ENCODE peak calls at places on chromosomes 5 and 9, in ten cellular contexts. S, G, V, H, W, T, J, F, L and R are unnamed samples.

GRCh38 chr5:150590979-150591411 is 49.5 kb upstream of the SYNPO start:
- DNase-seq in W (no peak), G (no peak), F (no peak), H (no peak), S (peak; percentile 33), J (peak; percentile 62), V (no peak), L (no peak), T (peak; percentile 87), R (no peak)

GRCh38 chr5:173786296-173787187 is 101.6 kb upstream of the CPEB4 start:
- DNase-seq in S (no peak), G (no peak), J (no peak), T (no peak), V (no peak), L (no peak), F (peak; percentile 79), H (no peak), W (no peak), R (peak; percentile 66)

GRCh38 chr5:146748533-146748932 is 130.0 kb downstream of the PPP2R2B start:
- DNase-seq in S (no peak), W (no peak), H (no peak), L (no peak), J (no peak), G (no peak), F (no peak), T (no peak), V (no peak), R (no peak)

GRCh38 chr5:3309538-3309937 is 286.1 kb upstream of the IRX1 start:
- DNase-seq in F (no peak), L (no peak), J (no peak), T (no peak), S (no peak), W (no peak), G (no peak), V (no peak), H (no peak), R (no peak)

GRCh38 chr9:138009016-138009415 is 131.4 kb downstream of the CACNA1B start:
- DNase-seq in L (no peak), H (no peak), W (no peak), T (no peak), J (no peak), V (no peak), S (no peak), G (no peak), F (no peak), R (no peak)

GRCh38 chr5:140338336-140338735 is 8.1 kb downstream of the HBEGF start:
- DNase-seq in S (no peak), G (no peak), F (no peak), V (no peak), T (no peak), W (no peak), H (no peak), L (no peak), J (no peak), R (no peak)

GRCh38 chr5:16536246-16536645 is 70.6 kb upstream of the ZNF622 start:
- DNase-seq in J (no peak), F (no peak), L (peak; percentile 46), T (no peak), H (no peak), V (no peak), W (no peak), S (no peak), G (no peak), R (no peak)

GRCh38 chr5:83900307-83900706 is 179.7 kb upstream of the HAPLN1 start:
- DNase-seq in T (no peak), W (no peak), J (no peak), V (no peak), H (no peak), S (peak; percentile 14), F (no peak), G (peak; percentile 3), L (peak; percentile 51), R (no peak)

GRCh38 chr9:7802666-7803065 is 3.1 kb upstream of the DMAC1 start:
- DNase-seq in W (no peak), J (no peak), F (no peak), L (no peak), G (no peak), H (no peak), T (no peak), V (no peak), S (no peak), R (no peak)

GRCh38 chr9:98796364-98797101 is at the start of gene ANKS6:
- DNase-seq in J (peak; percentile 81), W (no peak), T (peak; percentile 81), G (peak; percentile 87), S (peak; percentile 81), F (peak; percentile 94), H (peak; percentile 79), V (peak; percentile 72), L (peak; percentile 74), R (peak; percentile 95)

GRCh38 chr9:134363450-134363849 is 37.2 kb downstream of the RXRA start:
- DNase-seq in V (no peak), G (no peak), H (no peak), F (no peak), L (no peak), S (no peak), T (no peak), J (no peak), W (no peak), R (no peak)

GRCh38 chr9:134366223-134367031 is 40.2 kb downstream of the RXRA start:
- DNase-seq in T (peak; percentile 90), F (no peak), J (peak; percentile 92), L (peak; percentile 73), S (no peak), G (no peak), H (peak; percentile 73), V (peak; percentile 79), W (no peak), R (no peak)

GRCh38 chr9:134365115-134365596 is 38.9 kb downstream of the RXRA start:
- DNase-seq in G (no peak), V (no peak), L (no peak), W (no peak), F (no peak), T (no peak), H (no peak), J (no peak), S (no peak), R (no peak)

GRCh38 chr9:134365791-134366222 is 39.6 kb downstream of the RXRA start:
- DNase-seq in H (no peak), T (peak; percentile 69), W (no peak), J (peak; percentile 80), L (peak; percentile 24), V (no peak), S (peak; percentile 25), G (no peak), F (peak; percentile 68), R (no peak)

GRCh38 chr9:134364391-134365114 is 38.3 kb downstream of the RXRA start:
- DNase-seq in V (no peak), L (no peak), G (no peak), W (no peak), S (no peak), F (no peak), T (no peak), J (no peak), H (no peak), R (peak; percentile 61)
- TF ChIP-seq CTCF in V (peak; percentile 49), L (peak; percentile 34), G (no peak), W (peak; percentile 33), S (no peak), F (no peak), T (peak; percentile 25), J (peak; percentile 36), H (no peak), R (no peak)

GRCh38 chr5:128464596-128464995 is 73.4 kb downstream of the FBN2 start:
- DNase-seq in W (no peak), J (peak; percentile 20), H (no peak), L (no peak), S (no peak), V (no peak), F (no peak), G (no peak), T (peak; percentile 16), R (no peak)
- TF ChIP-seq CTCF in W (no peak), J (no peak), H (no peak), L (no peak), S (no peak), V (no peak), F (no peak), G (no peak), T (no peak), R (no peak)

GRCh38 chr9:21141427-21141882 is at the start of gene IFNW1:
- DNase-seq in V (no peak), F (no peak), W (no peak), T (no peak), G (no peak), J (no peak), L (no peak), H (no peak), S (no peak), R (peak; percentile 25)
- TF ChIP-seq CTCF in V (no peak), F (no peak), W (peak; percentile 31), T (no peak), G (peak; percentile 13), J (no peak), L (peak; percentile 33), H (no peak), S (no peak), R (no peak)

GRCh38 chr5:133319244-133319643 is 267.4 kb downstream of the HSPA4 start:
- DNase-seq in S (no peak), J (no peak), G (no peak), V (no peak), L (no peak), F (no peak), W (no peak), H (no peak), T (no peak), R (no peak)

GRCh38 chr5:133321833-133322420 is 270.1 kb downstream of the HSPA4 start:
- DNase-seq in G (no peak), S (no peak), W (no peak), H (no peak), V (no peak), T (no peak), F (no peak), L (no peak), J (no peak), R (peak; percentile 50)

GRCh38 chr5:133317558-133317957 is 265.7 kb downstream of the HSPA4 start:
- DNase-seq in G (no peak), V (no peak), W (no peak), J (no peak), S (no peak), H (no peak), L (no peak), T (no peak), F (peak; percentile 15), R (no peak)

GRCh38 chr5:133321286-133321832 is 269.5 kb downstream of the HSPA4 start:
- DNase-seq in L (no peak), J (no peak), V (no peak), S (no peak), T (no peak), G (no peak), W (no peak), F (no peak), H (no peak), R (no peak)

DNA sequence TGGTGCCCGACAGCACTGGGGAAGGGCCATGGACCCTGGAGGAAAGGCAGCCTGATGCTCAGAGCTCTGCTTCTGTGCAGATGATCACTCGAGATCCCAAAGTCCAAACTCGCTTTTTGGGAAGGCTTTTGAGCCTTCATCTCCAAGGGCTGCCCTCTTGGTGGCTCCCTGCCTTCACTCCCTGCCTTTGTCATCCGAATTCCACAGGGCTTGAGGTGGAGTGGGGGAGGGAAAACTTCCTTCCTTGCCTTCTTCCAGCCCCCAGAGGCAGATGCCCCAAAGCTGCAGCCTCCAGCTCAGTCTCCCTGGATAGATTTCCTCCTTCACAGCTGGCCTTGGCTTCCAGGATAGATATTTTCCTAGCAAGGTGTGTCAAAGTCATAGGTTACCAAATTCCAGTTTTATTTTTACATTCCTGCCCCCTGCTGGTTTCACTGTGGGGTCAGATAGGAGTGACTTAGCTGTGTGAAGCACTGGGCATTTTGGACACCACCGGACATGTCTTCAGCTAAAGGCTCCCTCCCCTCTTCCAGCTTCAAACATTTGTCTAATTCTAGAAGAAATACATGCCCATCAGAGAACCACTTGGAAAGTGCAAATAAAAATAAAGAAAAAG is 268.2 kb downstream of the HSPA4 start:
- DNase-seq in G (no peak), J (no peak), H (no peak), S (no peak), T (no peak), L (no peak), F (no peak), W (peak; percentile 15), V (no peak), R (no peak)
- TF ChIP-seq CTCF in G (peak; percentile 14), J (no peak), H (no peak), S (no peak), T (no peak), L (peak; percentile 7), F (peak; percentile 45), W (peak; percentile 37), V (no peak), R (no peak)